ENCODE peak calls at places on chromosomes 4 and X, in eight cellular contexts. W, O, X, Q, J, U, N and H are unnamed samples.

GRCh38 chrX:10636337-10636736 is 16.0 kb upstream of the MID1 start:
- DNase-seq in W (peak; percentile 40), O (no peak), X (no peak), Q (no peak), J (no peak), U (peak; percentile 49), N (no peak), H (no peak)

GRCh38 chr4:183396187-183396738 is 48.2 kb upstream of the CDKN2AIP start:
- DNase-seq in W (no peak), O (no peak), X (peak; percentile 20), Q (no peak), J (no peak), U (no peak), N (no peak), H (no peak)

GRCh38 chr4:103075435-103075893 is 1.1 kb downstream of the SLC9B2 start:
- DNase-seq in W (no peak), O (no peak), X (no peak), Q (no peak), J (no peak), U (no peak), N (no peak), H (no peak)

GRCh38 chr4:168765726-168766125 is 244.3 kb downstream of the CBR4 start:
- DNase-seq in W (no peak), O (no peak), X (no peak), Q (no peak), J (no peak), U (peak; percentile 66), N (no peak), H (peak; percentile 74)

GRCh38 chrX:45850775-45851433 is 650.2 kb upstream of the DIPK2B start:
- DNase-seq in W (peak; percentile 30), O (peak; percentile 19), X (peak; percentile 25), Q (peak; percentile 52), J (no peak), U (no peak), N (peak; percentile 56), H (no peak)

GRCh38 chrX:10111364-10112148 is 45.2 kb upstream of the CLCN4 start:
- DNase-seq in W (no peak), O (peak; percentile 51), X (peak; percentile 59), Q (no peak), J (no peak), U (no peak), N (no peak), H (no peak)

GRCh38 chrX:14497184-14497666 is 32.1 kb upstream of the GLRA2 start:
- DNase-seq in W (no peak), O (peak; percentile 2), X (peak; percentile 14), Q (no peak), J (no peak), U (peak; percentile 15), N (no peak), H (no peak)

GRCh38 chr4:156799121-156799589 is 172.4 kb downstream of the PDGFC start:
- DNase-seq in W (no peak), O (no peak), X (no peak), Q (no peak), J (no peak), U (no peak), N (no peak), H (no peak)

GRCh38 chrX:65610040-65610439 is 57.4 kb upstream of the MSN start:
- DNase-seq in W (no peak), O (no peak), X (no peak), Q (no peak), J (no peak), U (no peak), N (no peak), H (no peak)

GRCh38 chr4:54229631-54230478 is 762 bp downstream of the PDGFRA start:
- DNase-seq in W (peak; percentile 67), O (peak; percentile 4), X (no peak), Q (peak; percentile 48), J (no peak), U (no peak), N (no peak), H (no peak)

GRCh38 chr4:56757821-56758400 is 63.6 kb downstream of the SPINK2 start:
- DNase-seq in W (peak; percentile 89), O (peak; percentile 79), X (peak; percentile 92), Q (no peak), J (peak; percentile 13), U (peak; percentile 87), N (no peak), H (peak; percentile 57)

GRCh38 chr4:109574443-109574850 is 14.4 kb downstream of the MCUB start:
- DNase-seq in W (no peak), O (no peak), X (peak; percentile 42), Q (no peak), J (no peak), U (no peak), N (no peak), H (no peak)

GRCh38 chr4:1571165-1571908 is 112.8 kb downstream of the FAM53A start:
- DNase-seq in W (no peak), O (no peak), X (no peak), Q (peak; percentile 42), J (no peak), U (no peak), N (peak; percentile 49), H (no peak)